ENCODE peak calls at places on chromosomes 4 and X, in five cellular contexts. J is tibial artery, K is activated B cell treated with CpG ODN at 0.5 μM for 24 hours, B is Panc1, W is upper lobe of left lung. I is an unnamed sample.

GRCh38 chr4:20248155-20248558 is 3.5 kb upstream of the SLIT2 start:
- DNase-seq in B (no peak), W (no peak), J (no peak), K (no peak), I (no peak)

GRCh38 chr4:112002301-112002700 is 143.0 kb upstream of the FAM241A start:
- DNase-seq in K (no peak), B (no peak), J (no peak), W (no peak), I (no peak)

GRCh38 chr4:82739292-82740190 is 59.1 kb downstream of the SCD5 start:
- DNase-seq in B (peak), W (peak), J (peak), K (peak), I (peak)

GRCh38 chr4:21469438-21470032 is 479.0 kb downstream of the KCNIP4 start:
- DNase-seq in J (no peak), K (no peak), B (peak), W (no peak), I (no peak)

GRCh38 chrX:102517331-102517730 is 792 bp upstream of the TMSB15A start:
- DNase-seq in K (no peak), W (no peak), J (no peak), B (no peak), I (no peak)

GRCh38 chr4:151429957-151430548 is 21.1 kb downstream of the FHIP1A start:
- DNase-seq in J (no peak), W (no peak), K (no peak), B (no peak), I (no peak)

GRCh38 chr4:6027392-6027791 is 9.2 kb upstream of the C4orf50 start:
- DNase-seq in K (no peak), B (no peak), W (no peak), J (no peak), I (no peak)

GRCh38 chr4:5660185-5660584 is 48.2 kb downstream of the EVC2 start:
- DNase-seq in K (no peak), W (no peak), J (no peak), B (no peak), I (no peak)

GRCh38 chr4:23680616-23681518 is 209.0 kb downstream of the PPARGC1A start:
- DNase-seq in B (no peak), K (no peak), J (no peak), W (no peak), I (no peak)

GRCh38 chr4:71009091-71009490 is 15.6 kb downstream of the DCK start:
- DNase-seq in K (no peak), W (no peak), J (no peak), B (no peak), I (no peak)

GRCh38 chrX:68685722-68686683 is 38.5 kb downstream of the STARD8 start:
- DNase-seq in K (no peak), J (no peak), W (peak), B (no peak), I (no peak)

GRCh38 chrX:144566592-144566991 is 680.7 kb upstream of the SPANXN1 start:
- DNase-seq in W (no peak), J (no peak), K (no peak), B (no peak), I (no peak)

GRCh38 chr4:19807505-19807904 is 444.2 kb upstream of the SLIT2 start:
- DNase-seq in W (no peak), K (no peak), B (no peak), J (no peak), I (no peak)

GRCh38 chr4:42915484-42915883 is 23.0 kb downstream of the GRXCR1 start:
- DNase-seq in W (no peak), B (no peak), K (no peak), J (no peak), I (no peak)

GRCh38 chr4:108774809-108775530 is 12.1 kb upstream of the ETNPPL start:
- DNase-seq in K (no peak), B (no peak), J (no peak), W (peak), I (no peak)

GRCh38 chrX:1462596-1463251 is 10.0 kb upstream of the ASMTL start:
- DNase-seq in K (peak), J (peak), W (peak), B (no peak), I (peak)

GRCh38 chr4:8914461-8915171 is 43.0 kb upstream of the HMX1 start:
- DNase-seq in B (no peak), W (peak), J (peak), K (no peak), I (peak)

GRCh38 chr4:158300012-158300411 is 89.7 kb downstream of the TMEM144 start:
- DNase-seq in W (no peak), B (no peak), J (no peak), K (no peak), I (no peak)

GRCh38 chr4:1178300-1179088 is 6.1 kb upstream of the SPON2 start:
- DNase-seq in K (no peak), B (no peak), J (no peak), W (no peak), I (no peak)

GRCh38 chrX:153934473-153935325 is at the start of gene NAA10:
- DNase-seq in B (no peak), W (peak), J (peak), K (peak), I (no peak)

GRCh38 chrX:53171356-53171755 is 53.7 kb downstream of the KDM5C start:
- DNase-seq in J (no peak), K (no peak), W (no peak), B (no peak), I (no peak)

GRCh38 chr4:15443770-15444169 is 15.9 kb downstream of the C1QTNF7 start:
- DNase-seq in B (no peak), W (no peak), K (no peak), J (no peak), I (no peak)

GRCh38 chr4:163331629-163332360 is 601 bp downstream of the NPY1R start:
- DNase-seq in K (no peak), J (no peak), W (no peak), B (no peak), I (peak)

GRCh38 chrX:6228720-6229119 is at the start of gene NLGN4X:
- DNase-seq in J (no peak), K (no peak), B (no peak), W (no peak), I (no peak)

GRCh38 chrX:118780509-118780908 is 43.1 kb upstream of the ZCCHC12 start:
- DNase-seq in J (no peak), K (no peak), B (no peak), W (no peak), I (no peak)

GRCh38 chrX:44708470-44708869 is 135.4 kb upstream of the DUSP21 start:
- DNase-seq in B (no peak), K (no peak), W (no peak), J (no peak), I (no peak)

GRCh38 chr4:72919937-72920336 is 149.6 kb downstream of the COX18 start:
- DNase-seq in J (no peak), K (no peak), W (no peak), B (no peak), I (no peak)

GRCh38 chr4:145176641-145177432 is 3.6 kb downstream of the OTUD4 start:
- DNase-seq in W (no peak), K (no peak), J (no peak), B (no peak), I (no peak)

GRCh38 chr4:78311306-78311705 is 240.3 kb upstream of the ANXA3 start:
- DNase-seq in J (no peak), K (no peak), B (no peak), W (no peak), I (no peak)

GRCh38 chr4:81921757-81922159 is 450.1 kb upstream of the RASGEF1B start:
- DNase-seq in K (no peak), J (no peak), B (no peak), W (no peak), I (no peak)

GRCh38 chr4:89204624-89205023 is 93.3 kb downstream of the TIGD2 start:
- DNase-seq in B (no peak), K (no peak), J (no peak), W (no peak), I (no peak)

GRCh38 chrX:40085086-40085551 is 12.6 kb downstream of the BCOR start:
- DNase-seq in W (no peak), K (no peak), B (no peak), J (no peak), I (no peak)

GRCh38 chr4:147732516-147733193 is 767 bp downstream of the ARHGAP10 start:
- DNase-seq in B (no peak), J (no peak), W (peak), K (no peak), I (peak)

GRCh38 chrX:82666355-82666754 is 841.7 kb upstream of the POU3F4 start:
- DNase-seq in K (no peak), B (no peak), W (no peak), J (no peak), I (no peak)

GRCh38 chrX:150483576-150483975 is 84.8 kb upstream of the MTM1 start:
- DNase-seq in W (no peak), J (no peak), B (no peak), K (no peak), I (no peak)

GRCh38 chrX:141468940-141469339 is 115.6 kb downstream of the SPANXA1 start:
- DNase-seq in W (no peak), B (no peak), J (no peak), K (no peak), I (no peak)

GRCh38 chrX:15441464-15441863 is 51.7 kb downstream of the PIR start:
- DNase-seq in B (no peak), J (no peak), K (no peak), W (no peak), I (no peak)

GRCh38 chrX:134512566-134512965 is 52.6 kb downstream of the HPRT1 start:
- DNase-seq in J (no peak), K (no peak), B (no peak), W (no peak), I (no peak)

GRCh38 chr4:15495621-15496020 is 25.9 kb downstream of the CC2D2A start:
- DNase-seq in W (no peak), J (no peak), B (no peak), K (no peak), I (no peak)

GRCh38 chr4:33160126-33160525 is 2440.0 kb downstream of the PCDH7 start:
- DNase-seq in K (no peak), W (no peak), B (no peak), J (no peak), I (no peak)
- TF ChIP-seq CTCF in K (no peak), W (peak), B (peak), J (no peak), I (peak)

DNA sequence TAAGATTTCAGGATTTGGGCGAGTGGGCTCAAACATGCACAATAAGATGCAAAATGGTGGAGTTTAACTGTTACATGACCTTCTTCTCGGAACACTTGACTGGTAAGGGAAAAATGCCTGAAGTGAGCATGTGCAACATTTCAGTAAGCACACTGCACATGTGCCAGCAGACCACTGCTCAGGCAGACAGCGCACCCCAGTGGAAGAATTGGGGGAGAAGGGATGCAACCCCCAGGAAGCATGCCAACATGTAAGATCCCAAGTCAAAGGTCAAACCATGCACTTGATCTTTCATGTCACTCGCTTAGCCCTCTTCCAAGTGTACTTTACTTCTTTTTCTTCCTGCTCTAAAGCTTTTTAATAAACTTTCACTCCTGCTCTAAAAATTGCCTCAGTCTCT is 256.3 kb downstream of the CENPC start:
- DNase-seq in W (no peak), K (no peak), B (no peak), J (no peak), I (no peak)
- TF ChIP-seq CTCF in W (no peak), K (no peak), B (peak), J (no peak), I (peak)

GRCh38 chrX:123481908-123482873 is 250.7 kb downstream of the THOC2 start:
- DNase-seq in B (no peak), J (no peak), K (no peak), W (no peak), I (no peak)
- TF ChIP-seq CTCF in B (no peak), J (no peak), K (no peak), W (no peak), I (peak)

DNA sequence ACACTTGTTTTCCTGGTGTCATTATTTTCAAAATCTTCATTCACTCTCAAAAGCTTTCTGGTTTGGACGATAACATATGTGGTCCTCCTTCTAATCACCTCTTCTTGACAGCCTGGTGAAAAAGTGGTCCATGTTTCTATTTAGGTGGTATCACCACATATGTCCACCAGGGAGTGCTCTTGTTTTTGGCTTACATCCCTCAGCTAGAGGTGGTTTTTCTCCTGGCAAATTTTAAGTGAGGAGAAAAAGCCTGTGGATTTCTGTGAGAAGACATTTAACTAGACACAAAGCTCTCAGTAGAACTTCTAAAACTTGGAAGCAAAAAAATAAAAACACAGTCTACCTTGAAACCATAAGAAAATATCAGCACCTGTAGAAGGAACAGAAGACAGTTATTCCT is 58.0 kb upstream of the FRMPD4 start:
- DNase-seq in B (no peak), J (no peak), W (no peak), K (no peak), I (no peak)
- TF ChIP-seq CTCF in B (peak), J (peak), W (peak), K (no peak), I (peak)

DNA sequence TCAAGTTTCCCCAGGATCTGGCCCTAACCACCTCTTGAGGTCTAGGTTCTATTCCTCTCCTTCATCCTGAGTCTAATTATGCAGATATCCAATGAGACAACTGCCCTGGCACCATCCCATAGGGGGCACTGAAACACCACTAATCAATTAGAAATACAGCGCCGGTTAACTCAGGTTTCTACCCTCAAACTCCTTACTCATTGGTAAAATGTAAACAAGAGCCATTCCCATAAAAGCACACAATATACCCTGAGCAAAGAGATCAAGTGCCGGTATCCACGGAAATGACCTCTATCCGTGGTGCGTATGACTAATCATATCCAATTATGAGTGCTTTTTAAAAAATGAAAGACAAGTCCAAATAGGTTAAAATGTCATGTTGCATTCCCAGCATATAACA is 141.3 kb downstream of the MAML3 start:
- DNase-seq in W (peak), B (peak), K (no peak), J (peak), I (no peak)
- TF ChIP-seq CTCF in W (peak), B (peak), K (no peak), J (peak), I (peak)

DNA sequence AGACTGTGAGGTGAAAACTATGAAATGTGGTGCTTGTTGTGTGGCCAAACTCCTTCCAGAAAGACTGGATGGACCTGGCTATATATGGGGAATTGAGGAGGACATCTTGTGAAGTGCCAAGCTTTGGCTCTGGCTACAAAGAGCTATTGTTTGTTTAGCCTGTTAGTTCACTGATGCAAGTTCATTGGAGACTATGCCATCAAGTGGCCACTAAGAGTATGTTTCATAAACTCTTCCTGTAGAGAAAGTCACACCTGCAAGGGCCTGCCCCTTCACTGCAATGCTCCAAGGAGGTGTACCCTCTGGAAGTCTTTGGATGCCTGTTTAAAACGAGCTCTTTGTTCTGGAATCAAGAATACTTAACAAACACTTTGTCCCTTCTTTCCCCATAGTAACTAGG is 382.0 kb downstream of the GABRG1 start:
- DNase-seq in W (no peak), J (no peak), B (no peak), K (no peak), I (no peak)
- TF ChIP-seq CTCF in W (no peak), J (no peak), B (no peak), K (no peak), I (no peak)

GRCh38 chr4:85177679-85178078 is 211.2 kb upstream of the WDFY3 start:
- DNase-seq in J (no peak), B (no peak), W (no peak), K (no peak), I (no peak)
- TF ChIP-seq CTCF in J (no peak), B (no peak), W (no peak), K (no peak), I (no peak)

GRCh38 chr4:130808492-130808891 is 1712.5 kb downstream of the C4orf33 start:
- DNase-seq in W (no peak), B (no peak), J (no peak), K (no peak), I (no peak)
- TF ChIP-seq CTCF in W (peak), B (peak), J (no peak), K (no peak), I (peak)

I was measured in type B pancreatic cell.